ENCODE peak calls at places on chromosomes 2 and 18, in ten cellular contexts. N is C1 segment of cervical spinal cord; D is endothelial cell; G is dorsolateral prefrontal cortex; P is frontal cortex; C is heart right ventricle; W is tibial artery; I is amniotic stem cell; V is stimulated activated CD4-positive, alpha-beta T cell treated with anti-CD3 and anti-CD28 coated beads, Interleukin-15, amount 100 ng/mL, for 24 hours; O is Daoy. H is an unnamed sample.

GRCh38 chr18:47931707-47932103 is 1.2 kb upstream of the SMAD2 start:
- DNase-seq in N (no peak), D (peak; percentile 18), G (no peak), P (no peak), C (no peak), W (no peak), I (no peak), V (peak; percentile 30), O (peak; percentile 6), H (no peak)

GRCh38 chr2:109330056-109330455 is 201.1 kb downstream of the SH3RF3 start:
- DNase-seq in N (no peak), D (no peak), G (no peak), P (no peak), C (no peak), W (no peak), I (no peak), V (no peak), O (no peak), H (no peak)

GRCh38 chr18:79639072-79639829 is 40.4 kb upstream of the CTDP1 start:
- DNase-seq in N (no peak), D (no peak), G (no peak), P (no peak), C (no peak), W (no peak), I (no peak), V (no peak), O (no peak), H (no peak)

GRCh38 chr2:238510911-238511613 is 84.3 kb downstream of the ASB1 start:
- DNase-seq in N (no peak), D (no peak), G (no peak), P (no peak), C (no peak), W (no peak), I (no peak), V (no peak), O (no peak), H (no peak)

GRCh38 chr2:180679693-180680092 is 300.7 kb upstream of the UBE2E3 start:
- DNase-seq in N (no peak), D (peak; percentile 18), G (no peak), P (no peak), C (no peak), W (no peak), I (no peak), V (no peak), O (no peak), H (no peak)

GRCh38 chr2:650343-651310 is 26.6 kb downstream of the TMEM18 start:
- DNase-seq in N (no peak), D (no peak), G (no peak), P (no peak), C (no peak), W (no peak), I (no peak), V (no peak), O (no peak), H (no peak)

GRCh38 chr2:142938240-142938639 is 60.8 kb downstream of the KYNU start:
- DNase-seq in N (no peak), D (no peak), G (no peak), P (no peak), C (no peak), W (no peak), I (no peak), V (no peak), O (no peak), H (no peak)

GRCh38 chr18:58402951-58403702 is 225.8 kb downstream of the ALPK2 start:
- DNase-seq in N (no peak), D (no peak), G (no peak), P (no peak), C (no peak), W (no peak), I (no peak), V (no peak), O (no peak), H (no peak)

GRCh38 chr18:75317300-75317699 is 106.7 kb downstream of the TSHZ1 start:
- DNase-seq in N (no peak), D (no peak), G (no peak), P (no peak), C (no peak), W (no peak), I (no peak), V (no peak), O (no peak), H (no peak)

H was measured in epithelial cell of prostate.